ENCODE peak calls at places on chromosomes 5 and 9, in eight cellular contexts. Z is sigmoid colon; F is activated gamma-delta T cell treated with Interleukin-2 at 50 U/mL for 16 hours; M is progenitor cell of endocrine pancreas; N is stimulated activated CD8-positive, alpha-beta memory T cell treated with anti-CD3 and anti-CD28 coated beads, Interleukin-2, amount 100 ng/mL, for 48 hours; D is small intestine; U is stimulated activated CD4-positive, alpha-beta T cell treated with anti-CD3 and anti-CD28 coated beads, Interleukin-1b, Interleukin-23, amount 100 ng/mL, for 4 hours; Y is fibroblast of mammary gland. S is an unnamed sample.
A peak's percentile ranks its signal among the peaks of the same experiment; 100 is the strongest.

GRCh38 chr5:12985142-12985541 is 959.3 kb downstream of the DNAH5 start:
- DNase-seq in Z (no peak), F (no peak), M (no peak), N (no peak), D (no peak), U (no peak), Y (no peak), S (no peak)

GRCh38 chr9:70412678-70413426 is 1.6 kb downstream of the KLF9 start:
- DNase-seq in Z (peak; percentile 97), F (peak; percentile 27), M (peak; percentile 13), N (no peak), D (peak; percentile 75), U (peak; percentile 24), Y (peak; percentile 74), S (no peak)

GRCh38 chr9:81737871-81738507 is 48.6 kb upstream of the TLE1 start:
- DNase-seq in Z (no peak), F (no peak), M (no peak), N (no peak), D (peak; percentile 78), U (no peak), Y (peak; percentile 92), S (no peak)

GRCh38 chr5:135879591-135879990 is 16.1 kb downstream of the IL9 start:
- DNase-seq in Z (no peak), F (no peak), M (no peak), N (no peak), D (no peak), U (no peak), Y (no peak), S (no peak)

GRCh38 chr9:87395804-87396458 is 101.7 kb upstream of the DAPK1 start:
- DNase-seq in Z (no peak), F (no peak), M (no peak), N (no peak), D (peak; percentile 73), U (no peak), Y (peak; percentile 56), S (no peak)

GRCh38 chr9:73154760-73155159 is 3.1 kb downstream of the ANXA1 start:
- DNase-seq in Z (no peak), F (no peak), M (no peak), N (no peak), D (peak; percentile 21), U (no peak), Y (peak; percentile 43), S (no peak)

GRCh38 chr9:133734600-133735414 is 3.3 kb downstream of the SARDH start:
- DNase-seq in Z (peak; percentile 58), F (no peak), M (no peak), N (no peak), D (no peak), U (no peak), Y (no peak), S (no peak)

GRCh38 chr9:112572416-112572815 is 85.8 kb downstream of the KIAA1958 start:
- DNase-seq in Z (no peak), F (no peak), M (no peak), N (no peak), D (no peak), U (no peak), Y (no peak), S (no peak)

GRCh38 chr9:35211854-35212253 is 50.0 kb downstream of the UNC13B start:
- DNase-seq in Z (no peak), F (no peak), M (no peak), N (no peak), D (no peak), U (no peak), Y (no peak), S (no peak)